ENCODE peak calls at places on chromosomes 6 and 20, in five cellular contexts. X, P, R, B and Q are unnamed samples.

GRCh38 chr6:117169781-117170281 is 95.5 kb upstream of the VGLL2 start:
- DNase-seq in B (no peak), R (no peak), P (no peak), X (no peak), Q (no peak)

GRCh38 chr20:4100679-4101078 is 85.3 kb upstream of the RNF24 start:
- DNase-seq in B (no peak), X (no peak), P (peak), R (no peak), Q (no peak)

GRCh38 chr6:20704325-20704724 is 170.1 kb downstream of the CDKAL1 start:
- DNase-seq in B (no peak), P (no peak), R (no peak), X (no peak), Q (no peak)

GRCh38 chr6:104638841-104639290 is 220.9 kb downstream of the HACE1 start:
- DNase-seq in B (no peak), R (no peak), X (no peak), P (peak), Q (no peak)

GRCh38 chr6:119347466-119348307 is 1.9 kb downstream of the MAN1A1 start:
- DNase-seq in X (peak), R (no peak), B (no peak), P (peak), Q (no peak)

GRCh38 chr6:130955755-130956154 is 107.3 kb downstream of the EPB41L2 start:
- DNase-seq in B (no peak), R (no peak), X (no peak), P (no peak), Q (no peak)

GRCh38 chr6:151379933-151380847 is 11.2 kb downstream of the ZBTB2 start:
- DNase-seq in P (no peak), X (no peak), B (no peak), R (no peak), Q (no peak)

GRCh38 chr6:26571592-26572296 is 25.0 kb upstream of the ABT1 start:
- DNase-seq in P (peak), R (peak), B (peak), X (no peak), Q (no peak)

GRCh38 chr6:170129691-170130171 is 161.1 kb downstream of the DLL1 start:
- DNase-seq in P (no peak), B (no peak), R (no peak), X (peak), Q (peak)

GRCh38 chr20:26276811-26277210 is 580.2 kb upstream of the ZNF337 start:
- DNase-seq in R (no peak), B (peak), X (peak), P (no peak), Q (no peak)

GRCh38 chr6:20416063-20416454 is 14.4 kb downstream of the E2F3 start:
- DNase-seq in B (no peak), R (no peak), X (no peak), P (no peak), Q (no peak)

GRCh38 chr6:74320715-74321114 is 624.7 kb downstream of the CD109 start:
- DNase-seq in B (no peak), X (no peak), P (no peak), R (no peak), Q (no peak)

GRCh38 chr6:169859401-169859977 is 108.1 kb downstream of the ERMARD start:
- DNase-seq in X (no peak), P (no peak), R (no peak), B (no peak), Q (no peak)

GRCh38 chr6:106643061-106643460 is 13.7 kb downstream of the QRSL1 start:
- DNase-seq in P (peak), B (no peak), R (no peak), X (no peak), Q (no peak)

GRCh38 chr6:161465403-161465802 is 191.5 kb upstream of the AGPAT4 start:
- DNase-seq in B (no peak), X (no peak), P (no peak), R (no peak), Q (no peak)

GRCh38 chr6:36443951-36444428 is 1.2 kb downstream of the KCTD20 start:
- DNase-seq in B (no peak), R (no peak), P (no peak), X (no peak), Q (no peak)

GRCh38 chr20:5658897-5659296 is 91.3 kb upstream of the SHLD1 start:
- DNase-seq in P (peak), X (peak), R (peak), B (peak), Q (no peak)

GRCh38 chr6:4610256-4610655 is 165.9 kb upstream of the CDYL start:
- DNase-seq in R (no peak), X (peak), P (peak), B (peak), Q (no peak)

GRCh38 chr6:53294095-53294494 is 54.7 kb downstream of the ELOVL5 start:
- DNase-seq in X (no peak), R (no peak), B (no peak), P (no peak), Q (peak)

GRCh38 chr20:56974499-56975250 is 291.8 kb downstream of the BMP7 start:
- DNase-seq in B (peak), R (peak), X (no peak), P (peak), Q (peak)

GRCh38 chr6:169766921-169767736 is 15.7 kb downstream of the ERMARD start:
- DNase-seq in B (no peak), X (no peak), R (no peak), P (no peak), Q (no peak)

GRCh38 chr20:32632461-32633354 is 41.0 kb downstream of the C20orf203 start:
- DNase-seq in P (no peak), R (no peak), X (no peak), B (no peak), Q (no peak)

DNA sequence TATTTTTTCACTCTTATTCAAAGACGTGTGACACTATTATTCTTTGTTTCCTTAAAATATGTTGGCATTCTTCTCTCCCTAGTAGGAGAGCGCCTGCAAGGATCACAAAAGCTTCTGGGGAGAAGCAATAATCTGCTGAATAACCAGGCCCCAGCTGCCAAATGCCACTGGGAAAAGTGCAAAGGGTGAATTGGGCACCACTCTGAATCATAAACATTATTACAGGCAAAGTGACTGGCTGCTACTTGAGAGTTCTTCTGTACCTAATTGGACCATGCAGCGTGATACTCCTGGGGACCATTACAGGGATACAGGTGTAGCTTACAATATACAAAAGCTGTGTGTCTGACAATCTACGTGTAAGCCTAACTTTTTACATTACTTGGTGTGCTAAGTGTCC is 152.8 kb downstream of the ATXN1 start:
- DNase-seq in X (no peak), R (no peak), P (no peak), B (no peak), Q (no peak)
- TF ChIP-seq CTCF in X (no peak), R (no peak), P (no peak), B (no peak), Q (no peak)

DNA sequence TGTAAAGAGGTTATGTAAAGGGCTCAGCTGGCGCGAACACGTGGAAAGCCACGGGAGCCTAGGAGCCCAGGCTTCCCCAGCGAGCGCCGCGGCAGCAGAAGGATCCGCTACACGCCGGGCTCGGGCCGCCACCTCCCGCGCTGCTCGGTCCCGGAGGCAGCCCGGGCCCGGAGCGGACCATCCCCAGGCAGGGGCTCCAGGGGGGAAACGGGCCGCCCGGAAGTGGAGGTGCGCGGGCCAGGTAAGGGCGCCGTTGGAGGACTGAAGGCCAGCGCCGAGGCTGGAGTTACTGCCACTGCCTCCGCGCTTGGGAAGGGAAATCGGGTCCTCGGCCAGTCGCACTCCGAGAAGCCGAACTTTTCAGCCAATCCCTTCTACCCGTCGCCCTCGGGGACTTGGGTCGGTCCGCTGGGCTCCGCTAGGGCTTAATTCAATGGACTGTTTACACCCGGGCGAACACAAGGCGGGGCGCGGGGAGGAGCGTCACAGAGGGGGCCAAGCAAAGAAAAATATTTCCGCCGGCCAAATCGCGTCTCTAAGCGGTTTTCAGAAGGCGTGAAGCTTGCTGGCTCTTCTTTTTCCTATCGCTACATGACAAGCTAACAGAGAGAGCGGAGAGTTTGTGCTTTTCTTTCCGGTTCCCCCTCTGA is 433 bp downstream of the STK35 start:
- DNase-seq in R (peak), X (peak), B (peak), P (peak), Q (peak)
- TF ChIP-seq CTCF in R (no peak), X (peak), B (no peak), P (no peak), Q (no peak)

DNA sequence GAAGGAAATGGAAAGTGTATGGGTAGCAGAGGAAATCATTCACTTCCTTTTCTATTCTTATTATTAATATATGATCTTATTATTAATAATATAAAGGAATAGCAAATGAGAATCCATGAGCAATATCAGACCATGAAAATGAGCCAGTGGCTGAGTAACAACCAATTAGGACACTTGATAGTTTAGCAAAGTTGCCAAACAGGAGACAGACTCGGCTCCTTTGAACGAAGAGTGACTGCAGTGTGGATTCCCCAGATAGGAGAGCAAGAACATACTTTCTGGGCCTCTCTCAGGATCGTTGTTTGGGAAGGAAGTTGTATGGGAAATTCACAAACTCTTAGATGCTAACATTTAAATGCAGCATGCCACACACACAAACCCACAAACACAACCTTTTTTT is 222.0 kb downstream of the KHDC1L start:
- DNase-seq in B (no peak), X (no peak), R (no peak), P (no peak), Q (no peak)
- TF ChIP-seq CTCF in B (no peak), X (no peak), R (no peak), P (no peak), Q (no peak)

DNA sequence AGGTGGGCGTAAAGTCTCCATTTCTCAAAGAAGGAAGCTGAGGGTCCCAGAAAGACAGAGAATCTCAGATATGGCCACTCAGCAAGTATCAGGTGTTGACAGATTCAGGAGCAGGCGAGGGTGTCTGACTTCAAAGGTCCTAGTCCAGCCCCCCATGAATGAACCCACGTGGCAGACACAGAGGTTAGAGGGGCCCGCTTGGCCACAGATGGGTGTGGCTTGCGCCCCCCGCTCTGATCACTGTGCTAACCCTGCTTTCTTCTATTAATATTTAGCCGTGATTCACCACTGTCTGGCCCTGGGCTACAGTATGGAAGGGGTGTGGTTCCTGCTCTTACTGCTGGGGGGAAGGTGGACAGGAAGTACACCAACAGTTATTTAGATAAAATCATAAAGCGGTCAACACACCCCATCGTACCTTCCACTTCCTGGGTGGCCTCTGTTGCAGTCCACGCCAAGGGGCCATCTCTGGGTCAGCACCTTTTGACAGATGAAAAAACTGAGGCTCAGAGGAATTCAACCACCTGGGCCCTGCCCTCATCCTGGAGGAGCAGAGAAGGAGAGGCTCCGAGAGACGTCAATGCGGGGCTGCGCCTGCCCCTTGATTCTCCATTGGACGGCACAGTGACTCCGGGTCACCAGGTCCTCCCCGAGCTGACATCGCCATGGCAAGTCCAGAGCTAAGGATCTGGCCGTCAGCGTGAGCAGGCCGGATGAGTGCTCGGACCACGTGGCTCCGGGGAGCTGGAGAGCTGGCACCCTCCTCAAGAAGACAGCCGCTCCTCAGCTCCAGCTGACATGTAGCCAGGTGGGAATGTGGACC is 206.3 kb downstream of the PREX1 start:
- DNase-seq in P (no peak), B (peak), R (no peak), X (no peak), Q (no peak)
- TF ChIP-seq CTCF in P (no peak), B (no peak), R (no peak), X (no peak), Q (no peak)

GRCh38 chr20:13307562-13308163 is 86.6 kb downstream of the ISM1 start:
- DNase-seq in R (no peak), B (no peak), X (no peak), P (no peak), Q (no peak)

GRCh38 chr20:13298692-13299373 is 77.8 kb downstream of the ISM1 start:
- DNase-seq in P (no peak), X (peak), B (no peak), R (no peak), Q (no peak)

GRCh38 chr20:13299401-13299800 is 78.3 kb downstream of the ISM1 start:
- DNase-seq in P (no peak), R (no peak), B (no peak), X (no peak), Q (no peak)

GRCh38 chr20:13301596-13301995 is 80.5 kb downstream of the ISM1 start:
- DNase-seq in B (no peak), X (no peak), P (no peak), R (no peak), Q (no peak)

DNA sequence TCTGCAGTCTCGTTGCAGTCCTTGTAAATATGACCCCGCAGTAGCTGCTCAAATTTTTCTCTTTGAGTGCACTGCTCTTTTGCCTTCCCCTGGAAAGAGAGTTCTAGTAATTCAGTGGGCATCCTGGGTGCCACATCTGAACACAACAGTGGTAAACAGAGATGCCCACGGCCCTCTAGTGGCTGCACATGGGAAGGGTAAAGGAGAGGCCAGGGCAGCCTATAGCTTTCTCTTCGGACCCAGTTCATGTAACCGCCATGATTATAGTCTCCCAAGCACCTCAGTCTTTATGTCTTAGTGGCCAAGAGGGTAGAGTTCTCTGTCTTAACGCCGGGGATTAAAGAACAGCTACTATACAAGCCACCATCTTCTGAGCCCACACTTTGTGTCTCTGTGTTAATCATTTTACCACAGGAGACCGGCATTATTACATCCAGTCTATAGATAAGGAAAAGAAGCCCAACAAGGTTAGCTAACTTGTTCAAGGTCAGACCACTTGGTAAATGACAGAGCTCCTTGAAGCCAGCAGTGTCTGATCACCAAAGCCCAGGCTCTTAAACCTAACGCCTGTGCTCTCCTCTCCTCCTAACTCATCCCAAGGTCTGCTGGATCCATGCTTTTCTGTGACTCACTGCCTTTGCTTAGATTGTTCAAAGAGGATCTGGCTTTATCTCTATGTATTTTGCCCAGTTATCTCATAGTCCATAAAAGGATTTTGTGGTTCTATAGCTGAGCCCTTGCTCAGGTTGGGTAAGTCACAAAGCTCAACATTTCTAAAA is 81.8 kb downstream of the ISM1 start:
- DNase-seq in P (peak), R (no peak), X (no peak), B (no peak), Q (peak)
- TF ChIP-seq CTCF in P (peak), R (peak), X (no peak), B (peak), Q (peak)

DNA sequence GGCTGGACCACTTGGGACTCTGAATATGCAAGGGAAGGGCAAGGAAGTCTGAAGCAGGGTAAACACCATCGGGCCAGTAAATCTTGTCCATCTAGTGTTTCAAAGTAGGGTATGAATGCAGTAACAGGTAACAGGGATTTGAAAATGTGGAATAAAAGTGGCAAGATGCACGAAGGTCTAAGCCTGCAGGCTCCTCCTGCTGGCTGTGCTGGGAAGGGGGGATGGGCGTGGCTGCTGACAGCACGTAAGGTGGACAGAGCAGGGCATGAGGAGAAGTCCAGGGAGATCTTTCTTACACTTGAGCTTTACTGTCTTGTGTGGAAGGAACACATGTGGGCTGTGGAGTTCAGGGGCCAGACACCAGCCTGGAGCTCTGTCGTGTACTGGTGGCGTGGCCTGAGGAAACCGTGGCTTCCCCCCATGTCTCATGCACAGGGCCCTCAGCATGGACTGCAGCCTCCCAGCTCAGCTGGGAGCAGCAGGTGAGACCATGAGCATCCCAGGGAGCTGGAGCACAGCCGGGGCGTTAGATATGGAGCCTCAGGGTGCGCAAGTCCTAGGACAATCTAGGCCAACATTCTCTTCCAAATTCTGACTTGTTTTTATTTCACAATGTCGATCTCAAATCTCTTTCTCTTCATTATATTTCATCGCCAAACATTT is 84.5 kb downstream of the SLC22A23 start:
- DNase-seq in P (no peak), R (no peak), X (peak), B (no peak), Q (no peak)
- TF ChIP-seq CTCF in P (peak), R (peak), X (no peak), B (no peak), Q (peak)

GRCh38 chr6:100096356-100096755 is 102.3 kb upstream of the MCHR2 start:
- DNase-seq in R (no peak), P (peak), B (no peak), X (no peak), Q (no peak)

GRCh38 chr6:100100776-100101175 is 106.8 kb upstream of the MCHR2 start:
- DNase-seq in B (no peak), X (no peak), R (no peak), P (no peak), Q (no peak)

GRCh38 chr6:100096936-100097335 is 102.9 kb upstream of the MCHR2 start:
- DNase-seq in X (no peak), P (no peak), B (no peak), R (no peak), Q (no peak)

GRCh38 chr6:100101656-100102055 is 107.6 kb upstream of the MCHR2 start:
- DNase-seq in P (no peak), B (no peak), X (no peak), R (no peak), Q (no peak)

GRCh38 chr6:100099189-100100074 is 105.4 kb upstream of the MCHR2 start:
- DNase-seq in B (no peak), P (peak), X (no peak), R (no peak), Q (no peak)
- TF ChIP-seq CTCF in B (peak), P (peak), X (no peak), R (peak), Q (peak)